ENCODE peak calls at places on chromosomes 12 and 14, in five cellular contexts. U, Z, C, P and V are unnamed samples.

GRCh38 chr14:37594238-37594915 is 672 bp downstream of the FOXA1 start:
- DNase-seq in U (peak), Z (peak), C (peak), P (no peak), V (peak)

GRCh38 chr12:108814462-108815211 is 42.7 kb downstream of the SSH1 start:
- DNase-seq in U (no peak), Z (no peak), C (no peak), P (no peak), V (no peak)

GRCh38 chr14:63508033-63508432 is 35.1 kb downstream of the PPP2R5E start:
- DNase-seq in U (no peak), Z (peak), C (no peak), P (no peak), V (no peak)

GRCh38 chr12:14643247-14643646 is 53.2 kb downstream of the GUCY2C start:
- DNase-seq in U (no peak), Z (no peak), C (no peak), P (no peak), V (no peak)

GRCh38 chr12:18747960-18748359 is 10.0 kb downstream of the CAPZA3 start:
- DNase-seq in U (no peak), Z (no peak), C (no peak), P (no peak), V (no peak)

GRCh38 chr12:127191124-127191523 is 1075.8 kb upstream of the TMEM132C start:
- DNase-seq in U (no peak), Z (no peak), C (no peak), P (no peak), V (no peak)

GRCh38 chr12:93621986-93622385 is 49.5 kb downstream of the SOCS2 start:
- DNase-seq in U (no peak), Z (no peak), C (no peak), P (no peak), V (no peak)

GRCh38 chr14:68233385-68233784 is 413.8 kb downstream of the RAD51B start:
- DNase-seq in U (no peak), Z (no peak), C (no peak), P (no peak), V (no peak)

GRCh38 chr12:64571346-64571745 is 38.9 kb upstream of the RASSF3 start:
- DNase-seq in U (no peak), Z (no peak), C (no peak), P (no peak), V (no peak)

GRCh38 chr14:90675399-90675798 is 140.8 kb downstream of the TTC7B start:
- DNase-seq in U (no peak), Z (no peak), C (no peak), P (no peak), V (no peak)

GRCh38 chr12:128418944-128419343 is 152.0 kb downstream of the TMEM132C start:
- DNase-seq in U (no peak), Z (no peak), C (no peak), P (no peak), V (no peak)

GRCh38 chr14:50045039-50045711 is 71.2 kb downstream of the VCPKMT start:
- DNase-seq in U (no peak), Z (peak), C (no peak), P (peak), V (no peak)

GRCh38 chr14:45679852-45680251 is 426.9 kb upstream of the MIS18BP1 start:
- DNase-seq in U (no peak), Z (no peak), C (no peak), P (no peak), V (no peak)

GRCh38 chr12:1932264-1932777 is 13.9 kb upstream of the CACNA2D4 start:
- DNase-seq in U (peak), Z (no peak), C (no peak), P (no peak), V (no peak)

GRCh38 chr14:83867871-83868270 is 1662.1 kb upstream of the FLRT2 start:
- DNase-seq in U (no peak), Z (no peak), C (no peak), P (no peak), V (no peak)

GRCh38 chr14:101235042-101235871 is 326.0 kb upstream of the DIO3 start:
- DNase-seq in U (peak), Z (peak), C (peak), P (no peak), V (peak)

GRCh38 chr12:99981639-99982190 is 3.0 kb downstream of the ANKS1B start:
- DNase-seq in U (no peak), Z (no peak), C (no peak), P (no peak), V (no peak)

GRCh38 chr14:95507701-95508103 is 8.7 kb downstream of the SYNE3 start:
- DNase-seq in U (no peak), Z (no peak), C (no peak), P (no peak), V (no peak)
- TF ChIP-seq MAX in U (no peak), Z (no peak), C (no peak), P (no peak), V (no peak)

DNA sequence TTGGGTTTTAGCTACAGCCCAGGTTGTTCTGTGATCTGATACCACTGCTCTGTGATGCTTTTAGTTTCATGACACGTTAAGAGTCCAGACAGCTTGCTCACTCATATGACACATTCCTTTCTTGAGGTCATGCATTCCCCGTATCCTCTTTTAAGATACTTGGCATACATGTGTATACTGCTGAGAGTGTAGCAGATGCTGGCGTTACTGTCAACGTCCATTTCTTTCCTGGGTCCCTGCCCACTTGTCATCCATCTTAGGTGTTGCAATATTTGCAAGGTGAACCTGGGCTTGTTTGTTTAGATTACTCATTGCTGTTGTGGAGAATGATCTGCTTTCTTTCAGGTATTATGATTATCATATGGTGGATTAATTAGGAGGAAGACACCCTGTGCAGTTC is 9.1 kb upstream of the EMP1 start:
- DNase-seq in U (no peak), Z (no peak), C (no peak), P (no peak), V (no peak)
- TF ChIP-seq ATF3 in U (no peak), Z (no peak), C (no peak), P (no peak), V (no peak)

GRCh38 chr12:54868690-54869089 is 14.4 kb downstream of the MUCL1 start:
- DNase-seq in U (no peak), Z (no peak), C (no peak), P (no peak), V (no peak)

GRCh38 chr12:54870048-54870447 is 15.7 kb downstream of the MUCL1 start:
- DNase-seq in U (no peak), Z (no peak), C (no peak), P (no peak), V (no peak)

GRCh38 chr12:54865683-54866324 is 11.5 kb downstream of the MUCL1 start:
- DNase-seq in U (no peak), Z (no peak), C (no peak), P (no peak), V (no peak)

GRCh38 chr12:54870617-54871016 is 16.3 kb downstream of the MUCL1 start:
- DNase-seq in U (no peak), Z (no peak), C (no peak), P (no peak), V (no peak)
- TF ChIP-seq ATF2 in U (no peak), Z (no peak), C (no peak), P (no peak), V (no peak)

DNA sequence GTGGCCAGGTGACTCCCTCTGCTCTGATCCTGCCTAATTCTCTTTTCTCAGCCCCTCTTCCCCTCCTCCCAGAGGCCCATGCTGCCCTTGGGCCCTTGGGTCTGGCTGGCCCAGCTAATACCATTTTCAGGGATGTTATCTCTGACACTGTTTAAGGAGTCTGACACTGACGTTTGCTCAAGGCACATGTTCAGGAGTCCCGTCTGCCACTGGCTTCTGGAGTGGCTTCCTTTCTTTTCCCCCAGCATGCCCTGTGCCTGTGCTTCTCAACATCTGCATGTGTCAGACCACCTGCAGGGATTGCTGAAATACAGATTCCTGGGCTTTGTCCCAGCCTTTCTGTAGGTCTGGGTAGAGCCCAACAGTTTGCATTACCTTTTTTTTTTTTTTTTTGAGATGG is 128.9 kb downstream of the BCL11B start:
- DNase-seq in U (no peak), Z (no peak), C (no peak), P (no peak), V (no peak)
- TF ChIP-seq MAX in U (no peak), Z (no peak), C (no peak), P (no peak), V (no peak)

GRCh38 chr14:61394542-61394941 is 73.2 kb downstream of the PRKCH start:
- DNase-seq in U (no peak), Z (no peak), C (no peak), P (no peak), V (no peak)

GRCh38 chr14:61388173-61388975 is 67.0 kb downstream of the PRKCH start:
- DNase-seq in U (no peak), Z (no peak), C (no peak), P (peak), V (no peak)

GRCh38 chr14:61388976-61389576 is 67.7 kb downstream of the PRKCH start:
- DNase-seq in U (no peak), Z (no peak), C (no peak), P (no peak), V (no peak)

GRCh38 chr14:61392297-61392696 is 70.9 kb downstream of the PRKCH start:
- DNase-seq in U (no peak), Z (no peak), C (no peak), P (no peak), V (no peak)

DNA sequence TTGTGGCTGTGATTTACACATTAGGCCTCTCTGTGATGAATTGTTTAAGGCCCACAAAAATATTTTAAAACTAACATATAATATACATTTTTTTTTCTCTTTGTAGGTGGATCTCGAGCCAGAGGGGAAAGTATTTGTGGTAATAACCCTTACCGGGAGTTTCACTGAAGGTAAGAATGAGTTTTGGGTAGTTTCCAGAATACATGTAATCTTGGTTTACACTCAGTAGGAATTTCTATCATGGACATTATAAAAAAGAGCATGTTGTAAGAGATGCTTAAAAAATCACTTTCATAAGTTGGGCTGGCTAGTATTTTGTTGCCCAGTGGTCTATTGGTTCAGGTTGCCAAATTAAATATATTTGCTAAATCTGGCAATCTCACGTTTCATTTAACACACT is 69.7 kb downstream of the PRKCH start:
- DNase-seq in U (no peak), Z (no peak), C (no peak), P (no peak), V (no peak)
- TF ChIP-seq ATF3 in U (no peak), Z (no peak), C (no peak), P (no peak), V (no peak)

GRCh38 chr14:24079521-24080141 is 8.3 kb downstream of the CPNE6 start:
- DNase-seq in U (peak), Z (no peak), C (no peak), P (no peak), V (peak)

GRCh38 chr14:24080888-24081738 is 9.8 kb downstream of the CPNE6 start:
- DNase-seq in U (peak), Z (peak), C (peak), P (no peak), V (peak)

GRCh38 chr14:24081739-24082204 is 10.4 kb downstream of the CPNE6 start:
- DNase-seq in U (no peak), Z (no peak), C (no peak), P (no peak), V (no peak)

GRCh38 chr14:24078146-24078545 is 6.8 kb downstream of the CPNE6 start:
- DNase-seq in U (no peak), Z (no peak), C (no peak), P (no peak), V (no peak)

DNA sequence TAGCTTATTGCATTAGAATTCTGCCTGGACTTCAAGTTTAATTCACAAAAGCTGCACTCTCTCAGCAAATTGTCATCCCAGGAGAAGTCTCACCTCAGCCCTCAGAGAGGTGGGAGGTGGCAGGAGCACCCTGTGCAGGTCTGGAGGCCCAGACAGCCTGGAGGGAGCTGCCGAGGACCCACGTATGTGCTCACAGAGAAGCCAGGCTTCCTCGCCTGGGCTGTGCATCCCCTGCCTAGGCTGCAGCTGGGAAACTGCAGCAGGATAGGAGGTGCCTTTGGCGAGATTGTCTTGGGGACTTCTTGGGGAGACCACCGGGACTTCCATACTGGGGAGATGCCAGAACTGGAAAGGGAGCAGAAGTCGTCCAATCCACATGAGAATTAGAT is 8.8 kb downstream of the CPNE6 start:
- DNase-seq in U (no peak), Z (no peak), C (no peak), P (no peak), V (no peak)
- TF ChIP-seq ATF2 in U (no peak), Z (no peak), C (no peak), P (no peak), V (no peak)

GRCh38 chr12:31895449-31896150 is 63.6 kb upstream of the RESF1 start:
- DNase-seq in U (no peak), Z (no peak), C (no peak), P (no peak), V (no peak)

GRCh38 chr12:31900271-31900670 is 58.9 kb upstream of the RESF1 start:
- DNase-seq in U (no peak), Z (no peak), C (no peak), P (no peak), V (no peak)

GRCh38 chr12:31899136-31899535 is 60.1 kb upstream of the RESF1 start:
- DNase-seq in U (no peak), Z (no peak), C (no peak), P (no peak), V (no peak)

GRCh38 chr12:31896514-31897039 is 62.6 kb upstream of the RESF1 start:
- DNase-seq in U (no peak), Z (no peak), C (peak), P (peak), V (no peak)

DNA sequence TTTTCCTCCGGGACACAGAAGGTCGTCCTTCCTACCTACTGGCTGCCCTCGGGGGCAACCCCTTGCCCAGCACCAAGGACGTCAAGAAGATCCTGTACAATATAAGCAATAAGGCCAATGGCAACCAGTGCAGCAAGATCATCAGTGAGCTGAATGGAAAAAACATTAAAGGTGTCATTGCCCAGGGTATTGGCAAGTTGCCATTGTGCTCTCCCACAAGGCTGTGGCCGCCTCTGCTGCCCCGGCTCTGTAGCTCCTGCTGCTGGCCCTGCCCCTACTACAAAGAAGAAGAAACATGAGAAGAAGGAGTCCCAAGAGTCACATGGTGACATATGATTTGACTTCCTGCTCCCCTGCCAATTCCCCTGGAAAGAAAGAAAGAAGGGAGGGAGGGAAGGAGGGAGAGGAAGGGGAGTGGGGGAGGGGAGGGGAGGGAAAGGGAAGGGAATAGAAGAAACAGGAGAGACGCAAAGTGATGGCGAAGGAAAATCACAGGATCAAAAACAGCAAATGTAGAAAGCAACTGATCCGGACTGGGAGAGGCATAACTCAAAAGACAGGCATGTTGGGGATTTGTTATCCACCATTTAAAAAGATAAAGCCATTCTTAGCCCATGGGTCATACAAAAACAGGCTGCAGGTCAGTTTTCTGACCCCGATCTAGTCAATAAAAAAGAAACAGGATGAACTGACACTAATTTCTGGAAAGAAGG is 61.3 kb upstream of the RESF1 start:
- DNase-seq in U (peak), Z (no peak), C (peak), P (no peak), V (peak)
- TF ChIP-seq MAX in U (peak), Z (no peak), C (no peak), P (no peak), V (peak)

DNA sequence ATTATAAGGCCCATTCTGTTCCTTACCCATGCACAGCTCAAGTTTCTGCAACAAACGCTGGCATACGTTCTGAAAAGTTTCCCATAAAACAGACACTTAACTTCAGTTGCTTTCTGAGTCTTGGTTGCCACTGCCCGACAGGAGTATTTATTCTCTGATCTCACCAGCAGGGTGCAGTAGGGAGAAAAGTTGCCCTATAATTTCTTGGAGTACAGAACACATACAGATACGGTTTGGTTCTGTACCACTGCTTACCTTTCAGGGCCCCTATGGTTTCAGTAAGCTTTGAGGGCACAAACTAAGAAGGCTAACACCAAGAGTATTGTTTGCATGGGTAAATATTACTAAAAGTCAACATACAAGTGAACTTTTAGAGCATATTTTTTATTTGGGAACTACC is 77.9 kb downstream of the SPATA7 start:
- DNase-seq in U (no peak), Z (peak), C (peak), P (no peak), V (no peak)
- TF ChIP-seq ATF3 in U (no peak), Z (no peak), C (no peak), P (no peak), V (no peak)

GRCh38 chr12:26936559-26937442 is 980 bp downstream of the INTS13 start:
- DNase-seq in U (no peak), Z (no peak), C (no peak), P (no peak), V (no peak)
- TF ChIP-seq ATF2 in U (no peak), Z (no peak), C (no peak), P (no peak), V (no peak)

GRCh38 chr14:39372656-39373055 is 59.6 kb downstream of the FBXO33 start:
- DNase-seq in U (no peak), Z (no peak), C (no peak), P (no peak), V (no peak)
- TF ChIP-seq MAX in U (no peak), Z (no peak), C (no peak), P (no peak), V (no peak)